ENCODE peak calls at places on chromosomes 6 and 20, in five cellular contexts. B, X, U, C and V are unnamed samples. For H3K27me3, the result is how much of the 10 kb centered on the place peaks cover.

GRCh38 chr20:50728981-50729874 is 2.2 kb upstream of the PARD6B start:
- DNase-seq in X (peak), C (no peak), U (no peak), B (peak), V (no peak)

GRCh38 chr20:1418335-1418734 is 25.5 kb upstream of the FKBP1A start:
- DNase-seq in B (no peak), C (no peak), X (no peak), U (no peak), V (no peak)

GRCh38 chr6:124522335-124522734 is 439.9 kb upstream of the RNF217 start:
- DNase-seq in X (no peak), C (no peak), B (no peak), U (no peak), V (no peak)

GRCh38 chr20:63782051-63782471 is 42.5 kb downstream of the SLC2A4RG start:
- DNase-seq in B (no peak), C (peak), X (no peak), U (peak), V (no peak)

GRCh38 chr20:56518999-56519398 is 5.5 kb upstream of the FAM209A start:
- DNase-seq in U (no peak), C (no peak), X (no peak), B (no peak), V (no peak)

GRCh38 chr6:165117121-165117520 is 192.3 kb downstream of the C6orf118 start:
- DNase-seq in X (no peak), B (no peak), C (no peak), U (no peak), V (no peak)

GRCh38 chr6:98836025-98836961 is 1.9 kb downstream of the POU3F2 start:
- DNase-seq in B (no peak), X (no peak), C (no peak), U (no peak), V (no peak)

GRCh38 chr6:116631379-116631990 is 15.2 kb downstream of the RSPH4A start:
- DNase-seq in U (no peak), B (no peak), X (peak), C (no peak), V (no peak)

GRCh38 chr6:133817460-133818047 is 71.4 kb upstream of the TCF21 start:
- DNase-seq in U (peak), C (no peak), X (no peak), B (no peak), V (no peak)

GRCh38 chr6:31541059-31541657 is 645 bp downstream of the DDX39B start:
- DNase-seq in C (peak), X (peak), U (peak), B (no peak), V (peak)

GRCh38 chr6:44176935-44177509 is 18.4 kb downstream of the CAPN11 start:
- DNase-seq in B (no peak), X (no peak), C (no peak), U (peak), V (no peak)

GRCh38 chr20:3250091-3250504 is 11.1 kb upstream of the SLC4A11 start:
- DNase-seq in B (no peak), U (no peak), X (no peak), C (no peak), V (no peak)

GRCh38 chr20:63532449-63532971 is 4.7 kb downstream of the PTK6 start:
- DNase-seq in U (no peak), X (peak), B (no peak), C (no peak), V (peak)

GRCh38 chr20:10508060-10508459 is 73.0 kb downstream of the SLX4IP start:
- DNase-seq in U (no peak), B (no peak), C (no peak), X (peak), V (peak)

GRCh38 chr6:22825210-22825609 is 255.8 kb downstream of the HDGFL1 start:
- DNase-seq in X (no peak), U (no peak), C (no peak), B (no peak), V (no peak)

GRCh38 chr6:155108070-155108815 is 113.1 kb downstream of the TIAM2 start:
- DNase-seq in C (no peak), U (no peak), X (no peak), B (no peak), V (no peak)

GRCh38 chr20:3563548-3564177 is 92.8 kb downstream of the ATRN start:
- DNase-seq in U (no peak), B (no peak), X (peak), C (no peak), V (no peak)

GRCh38 chr6:165571068-165571682 is 91.9 kb downstream of the PDE10A start:
- DNase-seq in B (no peak), U (no peak), X (no peak), C (no peak), V (no peak)

GRCh38 chr20:50729925-50730764 is 1.2 kb upstream of the PARD6B start:
- DNase-seq in X (peak), U (no peak), B (no peak), C (no peak), V (no peak)

GRCh38 chr6:24016857-24017256 is 109.2 kb upstream of the NRSN1 start:
- DNase-seq in U (no peak), C (no peak), X (no peak), B (no peak), V (no peak)

GRCh38 chr6:159966339-159966738 is 2.5 kb upstream of the IGF2R start:
- DNase-seq in X (no peak), C (no peak), U (no peak), B (no peak), V (no peak)

GRCh38 chr6:21386744-21387143 is 206.8 kb upstream of the SOX4 start:
- DNase-seq in B (no peak), U (no peak), X (no peak), C (no peak), V (no peak)

GRCh38 chr6:80438728-80439127 is 332.3 kb downstream of the BCKDHB start:
- DNase-seq in B (no peak), C (no peak), U (no peak), X (no peak), V (no peak)

GRCh38 chr6:26268659-26269402 is 96.2 kb upstream of the BTN3A2 start:
- DNase-seq in B (no peak), U (no peak), X (no peak), C (no peak), V (no peak)

GRCh38 chr20:8372819-8373218 is 240.8 kb downstream of the PLCB1 start:
- DNase-seq in X (no peak), B (no peak), U (no peak), C (no peak), V (no peak)

GRCh38 chr6:29924731-29925130 is 17.6 kb upstream of the HLA-A start:
- DNase-seq in B (no peak), C (no peak), U (no peak), X (no peak), V (no peak)

GRCh38 chr20:38926142-38926933 is at the start of gene FAM83D:
- DNase-seq in B (peak), C (peak), U (peak), X (peak), V (peak)

GRCh38 chr6:153123801-153124200 is 7.3 kb downstream of the RGS17 start:
- DNase-seq in B (no peak), C (no peak), X (no peak), U (no peak), V (no peak)

GRCh38 chr20:59662161-59662560 is 57.8 kb downstream of the PHACTR3 start:
- DNase-seq in X (no peak), B (no peak), C (no peak), U (no peak), V (no peak)
- H3K27me3 ChIP-seq in X (under half), B (half or more), C (under half), U (under half), V (under half)

GRCh38 chr6:10528170-10528981 is 7.2 kb downstream of the GCNT2 start:
- DNase-seq in X (peak), U (no peak), B (peak), C (no peak), V (no peak)
- H3K4me3 ChIP-seq in X (peak), U (peak), B (peak), C (peak), V (peak)

GRCh38 chr6:166860392-166860791 is 96.0 kb downstream of the RNASET2 start:
- DNase-seq in C (no peak), B (no peak), X (no peak), U (no peak), V (no peak)
- H3K27me3 ChIP-seq in C (under half), B (under half), X (under half), U (under half), V (under half)

GRCh38 chr20:44091026-44091425 is 96.0 kb downstream of the JPH2 start:
- DNase-seq in C (no peak), X (no peak), B (no peak), U (no peak), V (no peak)
- H3K4me3 ChIP-seq in C (no peak), X (no peak), B (no peak), U (no peak), V (no peak)

GRCh38 chr6:3529721-3530120 is 72.9 kb upstream of the SLC22A23 start:
- DNase-seq in B (no peak), C (no peak), X (no peak), U (no peak), V (no peak)

GRCh38 chr6:3525915-3526314 is 69.1 kb upstream of the SLC22A23 start:
- DNase-seq in B (no peak), C (no peak), U (no peak), X (no peak), V (no peak)

GRCh38 chr6:3526962-3527796 is 70.3 kb upstream of the SLC22A23 start:
- DNase-seq in X (no peak), C (no peak), B (no peak), U (no peak), V (no peak)

GRCh38 chr6:3529232-3529631 is 72.4 kb upstream of the SLC22A23 start:
- DNase-seq in B (no peak), X (no peak), C (no peak), U (no peak), V (no peak)

DNA sequence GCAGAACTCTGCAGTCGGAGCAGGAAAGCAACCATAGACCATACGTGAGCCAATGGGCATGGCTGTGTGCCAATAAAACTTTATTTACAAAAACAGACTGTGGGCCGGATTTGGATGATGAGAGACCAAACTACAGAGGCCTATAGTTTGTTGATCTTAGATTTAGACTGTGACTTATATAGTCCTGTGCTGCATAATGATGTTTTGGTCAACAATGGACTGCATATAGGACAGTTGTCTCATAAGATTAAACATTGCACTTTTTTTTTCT is 70.9 kb upstream of the SLC22A23 start:
- DNase-seq in X (no peak), B (no peak), C (no peak), U (no peak), V (no peak)
- H3K27me3 ChIP-seq in X (under half), B (under half), C (under half), U (under half), V (under half)